ENCODE peak calls at places on chromosomes 4 and X, in five cellular contexts. Q is pancreas, Y is WERI-Rb-1, J is body of pancreas, V is cardiac muscle cell. B is an unnamed sample.

GRCh38 chrX:48514126-48514806 is 5.5 kb downstream of the PORCN start:
- DNase-seq in Q (no peak), Y (no peak), J (no peak), V (no peak), B (no peak)

GRCh38 chrX:69318651-69319305 is 153.5 kb upstream of the PJA1 start:
- DNase-seq in Q (no peak), Y (no peak), J (no peak), V (no peak), B (no peak)

GRCh38 chr4:59484948-59485347 is 1715.2 kb upstream of the ADGRL3 start:
- DNase-seq in Q (no peak), Y (no peak), J (no peak), V (no peak), B (no peak)

GRCh38 chr4:24126776-24127175 is 236.9 kb upstream of the PPARGC1A start:
- DNase-seq in Q (no peak), Y (no peak), J (no peak), V (no peak), B (no peak)

GRCh38 chr4:163180087-163180486 is 13.4 kb upstream of the NAF1 start:
- DNase-seq in Q (no peak), Y (no peak), J (no peak), V (no peak), B (no peak)

GRCh38 chr4:166941629-166942028 is 292.7 kb downstream of the SPOCK3 start:
- DNase-seq in Q (no peak), Y (no peak), J (no peak), V (no peak), B (no peak)

GRCh38 chrX:19280636-19281035 is 63.1 kb upstream of the PDHA1 start:
- DNase-seq in Q (no peak), Y (no peak), J (no peak), V (no peak), B (no peak)

GRCh38 chrX:747176-747575 is 116.6 kb downstream of the SHOX start:
- DNase-seq in Q (no peak), Y (no peak), J (no peak), V (no peak), B (no peak)

GRCh38 chrX:119734897-119735339 is 23.5 kb upstream of the SOWAHD start:
- DNase-seq in Q (no peak), Y (no peak), J (peak), V (peak), B (peak)

GRCh38 chr4:57040510-57040909 is 61.8 kb downstream of the POLR2B start:
- DNase-seq in Q (no peak), Y (no peak), J (no peak), V (no peak), B (no peak)

GRCh38 chr4:118941149-118941548 is 52.5 kb downstream of the SYNPO2 start:
- DNase-seq in Q (no peak), Y (no peak), J (peak), V (peak), B (no peak)

GRCh38 chrX:54230440-54231148 is 47.5 kb upstream of the FAM120C start:
- DNase-seq in Q (no peak), Y (no peak), J (no peak), V (peak), B (no peak)

GRCh38 chr4:26088433-26088928 is 174.5 kb downstream of the SMIM20 start:
- DNase-seq in Q (no peak), Y (no peak), J (no peak), V (peak), B (peak)

GRCh38 chr4:101953949-101954348 is 163.4 kb downstream of the BANK1 start:
- DNase-seq in Q (no peak), Y (no peak), J (no peak), V (peak), B (no peak)

GRCh38 chr4:43373201-43373600 is 480.7 kb downstream of the GRXCR1 start:
- DNase-seq in Q (no peak), Y (no peak), J (no peak), V (no peak), B (no peak)

GRCh38 chr4:24604558-24605214 is 20.3 kb upstream of the DHX15 start:
- DNase-seq in Q (no peak), Y (no peak), J (no peak), V (no peak), B (no peak)

GRCh38 chr4:146490106-146490505 is 31.6 kb downstream of the SLC10A7 start:
- DNase-seq in Q (no peak), Y (no peak), J (no peak), V (no peak), B (no peak)

GRCh38 chrX:115591856-115592842 is 31.2 kb downstream of the PLS3 start:
- DNase-seq in Q (no peak), Y (no peak), J (no peak), V (no peak), B (no peak)
- H3K27ac ChIP-seq in Q (no peak), Y (no peak), J (peak), V (peak), B (peak)

DNA sequence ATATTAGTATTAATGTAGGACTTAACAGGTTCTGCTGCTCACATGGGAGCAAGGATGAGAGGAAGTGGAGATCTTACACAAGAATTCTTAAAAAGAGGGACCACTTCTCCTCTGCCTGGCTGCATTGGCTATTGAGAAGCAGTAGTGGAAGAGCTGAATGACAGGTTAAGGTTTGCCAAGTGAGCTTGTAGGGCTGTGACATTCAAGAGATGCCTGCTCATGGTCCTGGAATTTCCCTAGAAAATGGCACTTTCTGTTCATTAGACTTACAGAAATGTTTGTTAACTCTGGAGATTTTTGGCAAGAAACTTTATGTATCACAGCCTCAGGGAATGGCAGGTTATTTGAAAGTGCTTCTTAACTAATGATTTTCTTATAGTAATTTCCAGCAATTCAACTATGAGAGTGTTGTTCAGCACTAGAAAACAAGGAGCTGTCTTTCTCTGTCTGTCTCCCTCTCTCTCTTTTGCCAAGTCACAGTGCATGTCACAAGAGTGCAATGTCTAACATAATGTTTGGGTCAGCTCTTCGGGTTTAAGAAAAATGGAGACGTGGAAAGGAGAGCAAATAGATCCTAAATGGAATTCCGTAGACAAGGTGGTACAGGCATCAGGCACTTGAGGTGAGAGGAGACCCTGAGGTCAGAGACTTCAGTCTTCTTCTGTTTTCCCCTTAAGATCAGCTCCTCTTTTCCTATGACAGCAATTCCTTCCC is 8.3 kb upstream of the NAP1L5 start:
- DNase-seq in Q (no peak), Y (no peak), J (no peak), V (peak), B (no peak)
- H3K27ac ChIP-seq in Q (no peak), Y (no peak), J (no peak), V (peak), B (peak)

GRCh38 chr4:176539785-176540175 is 220.0 kb downstream of the SPCS3 start:
- DNase-seq in Q (no peak), Y (no peak), J (no peak), V (no peak), B (no peak)

GRCh38 chr4:176539091-176539784 is 219.5 kb downstream of the SPCS3 start:
- DNase-seq in Q (no peak), Y (no peak), J (no peak), V (no peak), B (no peak)

GRCh38 chr4:176540814-176541213 is 221.0 kb downstream of the SPCS3 start:
- DNase-seq in Q (no peak), Y (no peak), J (no peak), V (no peak), B (no peak)

GRCh38 chr4:176534566-176534965 is 214.8 kb downstream of the SPCS3 start:
- DNase-seq in Q (no peak), Y (no peak), J (no peak), V (peak), B (no peak)

DNA sequence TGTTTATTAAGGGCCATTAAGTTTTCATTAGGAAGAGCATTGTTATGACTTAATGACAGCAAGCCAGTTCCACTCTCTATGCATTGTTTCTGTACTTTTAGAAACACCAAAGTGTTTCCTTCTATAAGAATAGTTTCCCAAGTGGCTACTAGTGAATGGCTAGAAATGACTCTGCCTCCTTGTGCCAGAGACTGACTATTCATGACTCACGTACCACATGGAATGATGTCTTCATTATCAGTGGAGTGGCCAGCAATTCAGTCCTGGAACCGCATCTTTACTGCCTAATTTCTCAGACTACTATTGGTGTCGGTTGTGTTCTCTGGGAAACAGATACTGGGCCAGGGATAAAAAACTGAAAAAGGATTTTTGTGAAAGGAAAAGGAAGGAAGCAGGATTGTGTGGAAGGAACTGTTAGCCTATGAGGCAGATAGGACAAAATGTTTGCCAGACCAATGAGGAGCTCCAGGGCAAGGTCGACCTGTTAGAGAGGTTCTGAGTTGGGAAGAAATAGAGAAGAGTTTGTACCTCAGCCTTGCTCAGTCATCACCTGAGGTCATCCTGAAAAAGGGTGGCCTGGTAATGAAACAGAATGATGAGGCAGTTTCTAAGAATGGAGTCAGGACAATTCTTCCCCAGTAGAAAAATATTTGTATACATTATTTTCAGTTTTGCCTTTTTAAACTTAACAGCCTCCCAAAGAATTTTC is 218.6 kb downstream of the SPCS3 start:
- DNase-seq in Q (no peak), Y (no peak), J (no peak), V (peak), B (no peak)
- H3K27ac ChIP-seq in Q (no peak), Y (no peak), J (no peak), V (no peak), B (no peak)

DNA sequence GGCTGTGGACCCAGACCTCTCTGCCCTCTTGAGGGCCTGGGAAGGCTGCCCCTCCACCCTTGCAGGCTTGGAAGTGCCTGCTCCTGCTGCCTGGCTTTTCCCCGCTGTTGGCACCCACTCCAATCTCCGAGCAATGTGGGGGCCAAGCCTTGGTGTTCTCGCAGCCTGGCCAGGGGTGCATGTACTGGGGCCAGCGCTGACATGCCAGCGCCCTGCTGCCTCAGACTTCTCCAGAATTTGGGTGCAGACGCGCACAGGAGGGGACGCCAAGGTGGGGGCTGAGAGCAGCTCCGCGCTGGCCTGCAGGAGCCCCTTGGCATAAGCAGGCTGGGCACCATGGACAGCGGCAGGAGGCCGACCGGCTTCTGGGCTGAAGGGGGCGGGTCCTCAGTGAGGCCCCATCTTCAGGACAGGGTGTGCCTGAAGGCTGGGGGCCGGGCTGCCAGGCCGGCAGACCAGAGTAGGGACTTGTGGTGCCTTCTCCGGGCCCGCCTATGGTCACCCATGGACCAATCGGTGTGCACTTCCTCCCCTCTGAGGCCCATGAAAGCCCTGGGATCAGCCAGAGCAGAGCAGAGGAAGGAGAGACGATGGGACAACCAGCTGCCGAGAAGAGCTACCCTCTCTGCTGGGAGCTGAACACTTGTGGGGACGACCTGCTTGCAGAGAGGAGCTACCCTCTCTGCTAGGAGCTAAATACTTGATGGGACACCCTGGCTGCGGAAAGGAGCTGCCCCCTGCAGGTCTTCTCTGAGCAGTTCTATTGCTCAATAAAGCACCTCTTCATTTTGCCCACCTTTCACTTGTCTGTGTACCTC is 118.3 kb downstream of the DNAAF6 start:
- DNase-seq in Q (no peak), Y (peak), J (peak), V (peak), B (no peak)
- H3K27ac ChIP-seq in Q (no peak), Y (no peak), J (no peak), V (no peak), B (no peak)

B was measured in psoas muscle.